ENCODE peak calls at places on chromosomes 1 and 21, in six cellular contexts. One of them, this sample, is unnamed.

GRCh38 chr1:153688283-153688682 is 9.8 kb downstream of the NPR1 start:
- DNase-seq in lower leg skin: no peak
- DNase-seq in iris pigment epithelial cell: no peak
- DNase-seq in hypothalamus: no peak
- DNase-seq in body of pancreas: no peak
- DNase-seq in left ventricle myocardium superior: no peak
- DNase-seq in this sample: no peak

GRCh38 chr1:216388558-216388957 is 34.7 kb downstream of the USH2A start:
- DNase-seq in lower leg skin: no peak
- DNase-seq in iris pigment epithelial cell: no peak
- DNase-seq in hypothalamus: no peak
- DNase-seq in body of pancreas: no peak
- DNase-seq in left ventricle myocardium superior: no peak
- DNase-seq in this sample: no peak

GRCh38 chr1:43270421-43271095 is 775 bp downstream of the TMEM125 start:
- DNase-seq in lower leg skin: no peak
- DNase-seq in iris pigment epithelial cell: peak
- DNase-seq in hypothalamus: no peak
- DNase-seq in body of pancreas: peak
- DNase-seq in left ventricle myocardium superior: no peak
- DNase-seq in this sample: no peak

GRCh38 chr1:201149400-201149799 is 4.9 kb downstream of the TMEM9 start:
- DNase-seq in lower leg skin: no peak
- DNase-seq in iris pigment epithelial cell: peak
- DNase-seq in hypothalamus: no peak
- DNase-seq in body of pancreas: peak
- DNase-seq in left ventricle myocardium superior: no peak
- DNase-seq in this sample: no peak

GRCh38 chr1:185670187-185670627 is 64.0 kb upstream of the HMCN1 start:
- DNase-seq in lower leg skin: no peak
- DNase-seq in iris pigment epithelial cell: peak
- DNase-seq in hypothalamus: no peak
- DNase-seq in body of pancreas: peak
- DNase-seq in left ventricle myocardium superior: no peak
- DNase-seq in this sample: no peak

GRCh38 chr1:239717097-239718051 is 331.0 kb downstream of the CHRM3 start:
- DNase-seq in lower leg skin: no peak
- DNase-seq in iris pigment epithelial cell: peak
- DNase-seq in hypothalamus: no peak
- DNase-seq in body of pancreas: no peak
- DNase-seq in left ventricle myocardium superior: no peak
- DNase-seq in this sample: no peak

GRCh38 chr1:14487671-14488070 is 110.8 kb upstream of the KAZN start:
- DNase-seq in lower leg skin: no peak
- DNase-seq in iris pigment epithelial cell: peak
- DNase-seq in hypothalamus: no peak
- DNase-seq in body of pancreas: no peak
- DNase-seq in left ventricle myocardium superior: no peak
- DNase-seq in this sample: no peak

GRCh38 chr1:61282387-61282786 is 200.0 kb downstream of the NFIA start:
- DNase-seq in lower leg skin: no peak
- DNase-seq in iris pigment epithelial cell: no peak
- DNase-seq in hypothalamus: no peak
- DNase-seq in body of pancreas: no peak
- DNase-seq in left ventricle myocardium superior: no peak
- DNase-seq in this sample: no peak

GRCh38 chr21:46222436-46223116 is 6.0 kb downstream of the LSS start:
- DNase-seq in lower leg skin: no peak
- DNase-seq in iris pigment epithelial cell: no peak
- DNase-seq in hypothalamus: no peak
- DNase-seq in body of pancreas: no peak
- DNase-seq in left ventricle myocardium superior: peak
- DNase-seq in this sample: no peak

GRCh38 chr1:43572084-43572483 is 41.4 kb downstream of the PTPRF start:
- DNase-seq in lower leg skin: no peak
- DNase-seq in iris pigment epithelial cell: no peak
- DNase-seq in hypothalamus: no peak
- DNase-seq in body of pancreas: no peak
- DNase-seq in left ventricle myocardium superior: no peak
- DNase-seq in this sample: no peak

GRCh38 chr1:196678510-196678884 is 26.7 kb downstream of the CFH start:
- DNase-seq in lower leg skin: no peak
- DNase-seq in iris pigment epithelial cell: peak
- DNase-seq in hypothalamus: no peak
- DNase-seq in body of pancreas: no peak
- DNase-seq in left ventricle myocardium superior: no peak
- DNase-seq in this sample: no peak

GRCh38 chr1:203048555-203049051 is 22.3 kb downstream of the PPFIA4 start:
- DNase-seq in lower leg skin: no peak
- DNase-seq in iris pigment epithelial cell: no peak
- DNase-seq in hypothalamus: no peak
- DNase-seq in body of pancreas: no peak
- DNase-seq in left ventricle myocardium superior: no peak
- DNase-seq in this sample: no peak

This sample was measured in heart right ventricle.